ENCODE peak calls at places on chromosomes 13 and 19, in four cellular contexts. C is right cardiac atrium, P is EL, S is Caki2. Q is an unnamed sample.

GRCh38 chr13:108345016-108345415 is 75.5 kb downstream of the TNFSF13B start:
- DNase-seq in C (no peak), S (no peak), P (no peak), Q (no peak)

GRCh38 chr19:30317403-30317802 is 54.8 kb upstream of the ZNF536 start:
- DNase-seq in S (no peak), P (no peak), C (no peak), Q (no peak)

GRCh38 chr13:99385940-99386339 is 78.7 kb upstream of the GPR183 start:
- DNase-seq in S (no peak), P (no peak), C (no peak), Q (no peak)

GRCh38 chr19:54333586-54334298 is 5.2 kb downstream of the LILRA4 start:
- DNase-seq in C (no peak), P (no peak), S (no peak), Q (no peak)

GRCh38 chr19:5406816-5407215 is 48.4 kb upstream of the ZNRF4 start:
- DNase-seq in P (no peak), C (no peak), S (no peak), Q (no peak)

GRCh38 chr13:37143901-37144300 is 38.4 kb upstream of the CSNK1A1L start:
- DNase-seq in S (no peak), C (no peak), P (peak), Q (no peak)

GRCh38 chr19:11373166-11373884 is 1.1 kb upstream of the SWSAP1 start:
- DNase-seq in P (no peak), S (peak), C (no peak), Q (no peak)

GRCh38 chr19:48642862-48643261 is 3.1 kb downstream of the CA11 start:
- DNase-seq in S (no peak), P (no peak), C (no peak), Q (no peak)

GRCh38 chr13:113491418-113491883 is 940 bp upstream of the DCUN1D2 start:
- DNase-seq in P (peak), S (peak), C (no peak), Q (peak)

GRCh38 chr13:95137096-95137495 is 164.2 kb downstream of the ABCC4 start:
- DNase-seq in S (no peak), P (peak), C (no peak), Q (no peak)

GRCh38 chr13:113935081-113935511 is 38.8 kb downstream of the C13orf46 start:
- DNase-seq in P (no peak), C (no peak), S (no peak), Q (no peak)

GRCh38 chr13:81326913-81327312 is 986.0 kb upstream of the SPRY2 start:
- DNase-seq in S (no peak), P (no peak), C (no peak), Q (no peak)

GRCh38 chr19:33463194-33463593 is 58.4 kb downstream of the PEPD start:
- DNase-seq in P (no peak), C (no peak), S (no peak), Q (no peak)

GRCh38 chr13:27379694-27380596 is 44.5 kb upstream of the GTF3A start:
- DNase-seq in P (peak), C (peak), S (peak), Q (peak)

GRCh38 chr19:34519602-34520001 is 38.0 kb downstream of the WTIP start:
- DNase-seq in C (no peak), P (no peak), S (no peak), Q (no peak)

GRCh38 chr13:20270163-20270865 is 38.2 kb upstream of the GJB6 start:
- DNase-seq in S (no peak), P (no peak), C (no peak), Q (no peak)

GRCh38 chr19:5131866-5132561 is 163.1 kb downstream of the KDM4B start:
- DNase-seq in S (no peak), C (no peak), P (no peak), Q (no peak)

GRCh38 chr13:81153478-81153877 is 812.6 kb upstream of the SPRY2 start:
- DNase-seq in P (no peak), S (no peak), C (no peak), Q (no peak)

GRCh38 chr19:12665646-12666304 is 767 bp downstream of the MAN2B1 start:
- DNase-seq in S (no peak), C (no peak), P (no peak), Q (no peak)

GRCh38 chr13:46392967-46393366 is 5.9 kb upstream of the RUBCNL start:
- DNase-seq in C (no peak), S (peak), P (no peak), Q (no peak)

GRCh38 chr19:1401138-1401888 is at the start of gene GAMT:
- DNase-seq in C (peak), S (no peak), P (peak), Q (no peak)

GRCh38 chr13:108276060-108276459 is 6.5 kb downstream of the TNFSF13B start:
- DNase-seq in C (peak), S (no peak), P (no peak), Q (no peak)

GRCh38 chr13:97712770-97713169 is 240.7 kb upstream of the IPO5 start:
- DNase-seq in P (no peak), S (no peak), C (no peak), Q (no peak)

GRCh38 chr13:78060966-78061365 is 142.3 kb upstream of the EDNRB start:
- DNase-seq in C (no peak), S (no peak), P (no peak), Q (no peak)

GRCh38 chr19:23991170-23991569 is 76.5 kb downstream of the ZNF726 start:
- DNase-seq in P (no peak), S (peak), C (no peak), Q (no peak)

GRCh38 chr13:64529874-64530485 is 2700.2 kb downstream of the PCDH9 start:
- DNase-seq in C (no peak), P (peak), S (no peak), Q (no peak)

GRCh38 chr13:97648171-97648880 is 214.4 kb downstream of the RAP2A start:
- DNase-seq in C (no peak), P (no peak), S (no peak), Q (no peak)

GRCh38 chr19:35295792-35296462 is 4.0 kb downstream of the MAG start:
- DNase-seq in C (no peak), S (no peak), P (no peak), Q (no peak)

GRCh38 chr13:48580185-48580803 is 47.4 kb upstream of the RCBTB2 start:
- DNase-seq in C (peak), P (peak), S (peak), Q (peak)

GRCh38 chr19:32570081-32570785 is 10.8 kb upstream of the PDCD5 start:
- DNase-seq in P (peak), S (peak), C (peak), Q (no peak)

GRCh38 chr19:28065026-28065425 is 1147.9 kb downstream of the UQCRFS1 start:
- DNase-seq in P (no peak), S (no peak), C (no peak), Q (no peak)

GRCh38 chr19:30719189-30719990 is 347.2 kb downstream of the ZNF536 start:
- DNase-seq in C (peak), P (peak), S (peak), Q (no peak)

GRCh38 chr19:13055213-13056051 is 47.2 kb downstream of the LYL1 start:
- DNase-seq in S (no peak), C (peak), P (peak), Q (peak)

GRCh38 chr13:101875717-101876393 is 423.4 kb downstream of the ITGBL1 start:
- DNase-seq in C (no peak), P (peak), S (peak), Q (no peak)

GRCh38 chr13:27953671-27954405 is 15.3 kb downstream of the CDX2 start:
- DNase-seq in S (peak), C (peak), P (peak), Q (peak)

GRCh38 chr13:111431241-111431640 is 110.8 kb downstream of the TEX29 start:
- DNase-seq in S (no peak), P (no peak), C (no peak), Q (no peak)

GRCh38 chr13:30133976-30134375 is 173.4 kb downstream of the KATNAL1 start:
- DNase-seq in P (no peak), S (no peak), C (no peak), Q (no peak)

GRCh38 chr19:50890422-50891252 is 17.4 kb downstream of the KLK2 start:
- DNase-seq in C (no peak), S (no peak), P (peak), Q (no peak)

GRCh38 chr19:18428837-18429674 is 8.9 kb downstream of the ISYNA1 start:
- DNase-seq in P (peak), S (no peak), C (peak), Q (peak)

GRCh38 chr13:48542581-48543341 is 9.9 kb upstream of the RCBTB2 start:
- DNase-seq in P (no peak), S (no peak), C (peak), Q (no peak)